ENCODE peak calls at places on chromosome 14, in ten cellular contexts. One of them, this sample, is unnamed.

GRCh38 chr14:55212611-55213010 is 21.2 kb upstream of the DLGAP5 start:
- DNase-seq in GM13976: no peak
- DNase-seq in stimulated activated CD4-positive, alpha-beta T cell treated with anti-CD3 and anti-CD28 coated beads, TNF-alpha, amount 100 ng/mL, for 48 hours: no peak
- DNase-seq in retina: no peak
- DNase-seq in ovary: no peak
- DNase-seq in ELR: no peak
- DNase-seq in stimulated activated CD8-positive, alpha-beta memory T cell treated with anti-CD3 and anti-CD28 coated beads, Interleukin-7, amount 100 ng/mL, for 24 hours: no peak
- DNase-seq in tibial artery: no peak
- DNase-seq in stimulated activated effector memory CD8-positive, alpha-beta T cell treated with anti-CD3 and anti-CD28 coated beads, Interleukin-12 subunit alpha, Interleukin-12 subunit beta, amount 100 ng/mL, for 72 hours: no peak
- DNase-seq in activated CD4-positive, alpha-beta T cell treated with anti-CD3 and anti-CD28 coated beads, Interleukin-2, amount 10 ng/mL, durations not matched to agents 7 days and 5 days: no peak
- DNase-seq in this sample: no peak

GRCh38 chr14:75271514-75271913 is 7.1 kb upstream of the FOS start:
- DNase-seq in GM13976: no peak
- DNase-seq in stimulated activated CD4-positive, alpha-beta T cell treated with anti-CD3 and anti-CD28 coated beads, TNF-alpha, amount 100 ng/mL, for 48 hours: no peak
- DNase-seq in retina: no peak
- DNase-seq in ovary: no peak
- DNase-seq in ELR: no peak
- DNase-seq in stimulated activated CD8-positive, alpha-beta memory T cell treated with anti-CD3 and anti-CD28 coated beads, Interleukin-7, amount 100 ng/mL, for 24 hours: no peak
- DNase-seq in tibial artery: no peak
- DNase-seq in stimulated activated effector memory CD8-positive, alpha-beta T cell treated with anti-CD3 and anti-CD28 coated beads, Interleukin-12 subunit alpha, Interleukin-12 subunit beta, amount 100 ng/mL, for 72 hours: no peak
- DNase-seq in activated CD4-positive, alpha-beta T cell treated with anti-CD3 and anti-CD28 coated beads, Interleukin-2, amount 10 ng/mL, durations not matched to agents 7 days and 5 days: no peak
- DNase-seq in this sample: no peak

GRCh38 chr14:92880851-92881250 is 42.1 kb upstream of the CHGA start:
- DNase-seq in GM13976: no peak
- DNase-seq in stimulated activated CD4-positive, alpha-beta T cell treated with anti-CD3 and anti-CD28 coated beads, TNF-alpha, amount 100 ng/mL, for 48 hours: no peak
- DNase-seq in retina: peak
- DNase-seq in ovary: no peak
- DNase-seq in ELR: peak
- DNase-seq in stimulated activated CD8-positive, alpha-beta memory T cell treated with anti-CD3 and anti-CD28 coated beads, Interleukin-7, amount 100 ng/mL, for 24 hours: no peak
- DNase-seq in tibial artery: no peak
- DNase-seq in stimulated activated effector memory CD8-positive, alpha-beta T cell treated with anti-CD3 and anti-CD28 coated beads, Interleukin-12 subunit alpha, Interleukin-12 subunit beta, amount 100 ng/mL, for 72 hours: no peak
- DNase-seq in activated CD4-positive, alpha-beta T cell treated with anti-CD3 and anti-CD28 coated beads, Interleukin-2, amount 10 ng/mL, durations not matched to agents 7 days and 5 days: no peak
- DNase-seq in this sample: no peak

GRCh38 chr14:61153436-61153835 is 127.7 kb downstream of the TMEM30B start:
- DNase-seq in GM13976: no peak
- DNase-seq in stimulated activated CD4-positive, alpha-beta T cell treated with anti-CD3 and anti-CD28 coated beads, TNF-alpha, amount 100 ng/mL, for 48 hours: no peak
- DNase-seq in retina: peak
- DNase-seq in ovary: no peak
- DNase-seq in ELR: no peak
- DNase-seq in stimulated activated CD8-positive, alpha-beta memory T cell treated with anti-CD3 and anti-CD28 coated beads, Interleukin-7, amount 100 ng/mL, for 24 hours: no peak
- DNase-seq in tibial artery: no peak
- DNase-seq in stimulated activated effector memory CD8-positive, alpha-beta T cell treated with anti-CD3 and anti-CD28 coated beads, Interleukin-12 subunit alpha, Interleukin-12 subunit beta, amount 100 ng/mL, for 72 hours: no peak
- DNase-seq in activated CD4-positive, alpha-beta T cell treated with anti-CD3 and anti-CD28 coated beads, Interleukin-2, amount 10 ng/mL, durations not matched to agents 7 days and 5 days: no peak
- DNase-seq in this sample: no peak

GRCh38 chr14:72169521-72169920 is 237.3 kb downstream of the RGS6 start:
- DNase-seq in GM13976: no peak
- DNase-seq in stimulated activated CD4-positive, alpha-beta T cell treated with anti-CD3 and anti-CD28 coated beads, TNF-alpha, amount 100 ng/mL, for 48 hours: no peak
- DNase-seq in retina: no peak
- DNase-seq in ovary: no peak
- DNase-seq in ELR: peak
- DNase-seq in stimulated activated CD8-positive, alpha-beta memory T cell treated with anti-CD3 and anti-CD28 coated beads, Interleukin-7, amount 100 ng/mL, for 24 hours: no peak
- DNase-seq in tibial artery: no peak
- DNase-seq in stimulated activated effector memory CD8-positive, alpha-beta T cell treated with anti-CD3 and anti-CD28 coated beads, Interleukin-12 subunit alpha, Interleukin-12 subunit beta, amount 100 ng/mL, for 72 hours: no peak
- DNase-seq in activated CD4-positive, alpha-beta T cell treated with anti-CD3 and anti-CD28 coated beads, Interleukin-2, amount 10 ng/mL, durations not matched to agents 7 days and 5 days: no peak
- DNase-seq in this sample: no peak

GRCh38 chr14:99511421-99512109 is 30.4 kb downstream of the CCNK start:
- DNase-seq in GM13976: no peak
- DNase-seq in stimulated activated CD4-positive, alpha-beta T cell treated with anti-CD3 and anti-CD28 coated beads, TNF-alpha, amount 100 ng/mL, for 48 hours: no peak
- DNase-seq in retina: peak
- DNase-seq in ovary: peak
- DNase-seq in ELR: no peak
- DNase-seq in stimulated activated CD8-positive, alpha-beta memory T cell treated with anti-CD3 and anti-CD28 coated beads, Interleukin-7, amount 100 ng/mL, for 24 hours: no peak
- DNase-seq in tibial artery: no peak
- DNase-seq in stimulated activated effector memory CD8-positive, alpha-beta T cell treated with anti-CD3 and anti-CD28 coated beads, Interleukin-12 subunit alpha, Interleukin-12 subunit beta, amount 100 ng/mL, for 72 hours: no peak
- DNase-seq in activated CD4-positive, alpha-beta T cell treated with anti-CD3 and anti-CD28 coated beads, Interleukin-2, amount 10 ng/mL, durations not matched to agents 7 days and 5 days: no peak
- DNase-seq in this sample: no peak

GRCh38 chr14:73752297-73752992 is 38.3 kb upstream of the PNMA1 start:
- DNase-seq in GM13976: no peak
- DNase-seq in stimulated activated CD4-positive, alpha-beta T cell treated with anti-CD3 and anti-CD28 coated beads, TNF-alpha, amount 100 ng/mL, for 48 hours: no peak
- DNase-seq in retina: no peak
- DNase-seq in ovary: peak
- DNase-seq in ELR: no peak
- DNase-seq in stimulated activated CD8-positive, alpha-beta memory T cell treated with anti-CD3 and anti-CD28 coated beads, Interleukin-7, amount 100 ng/mL, for 24 hours: no peak
- DNase-seq in tibial artery: peak
- DNase-seq in stimulated activated effector memory CD8-positive, alpha-beta T cell treated with anti-CD3 and anti-CD28 coated beads, Interleukin-12 subunit alpha, Interleukin-12 subunit beta, amount 100 ng/mL, for 72 hours: no peak
- DNase-seq in activated CD4-positive, alpha-beta T cell treated with anti-CD3 and anti-CD28 coated beads, Interleukin-2, amount 10 ng/mL, durations not matched to agents 7 days and 5 days: peak
- DNase-seq in this sample: no peak

GRCh38 chr14:23209651-23210423 is 26.4 kb upstream of the SLC7A8 start:
- DNase-seq in GM13976: no peak
- DNase-seq in stimulated activated CD4-positive, alpha-beta T cell treated with anti-CD3 and anti-CD28 coated beads, TNF-alpha, amount 100 ng/mL, for 48 hours: no peak
- DNase-seq in retina: peak
- DNase-seq in ovary: no peak
- DNase-seq in ELR: peak
- DNase-seq in stimulated activated CD8-positive, alpha-beta memory T cell treated with anti-CD3 and anti-CD28 coated beads, Interleukin-7, amount 100 ng/mL, for 24 hours: no peak
- DNase-seq in tibial artery: no peak
- DNase-seq in stimulated activated effector memory CD8-positive, alpha-beta T cell treated with anti-CD3 and anti-CD28 coated beads, Interleukin-12 subunit alpha, Interleukin-12 subunit beta, amount 100 ng/mL, for 72 hours: no peak
- DNase-seq in activated CD4-positive, alpha-beta T cell treated with anti-CD3 and anti-CD28 coated beads, Interleukin-2, amount 10 ng/mL, durations not matched to agents 7 days and 5 days: no peak
- DNase-seq in this sample: no peak

GRCh38 chr14:63922696-63923421 is 70.1 kb downstream of the SYNE2 start:
- DNase-seq in GM13976: peak
- DNase-seq in stimulated activated CD4-positive, alpha-beta T cell treated with anti-CD3 and anti-CD28 coated beads, TNF-alpha, amount 100 ng/mL, for 48 hours: no peak
- DNase-seq in retina: no peak
- DNase-seq in ovary: no peak
- DNase-seq in ELR: no peak
- DNase-seq in stimulated activated CD8-positive, alpha-beta memory T cell treated with anti-CD3 and anti-CD28 coated beads, Interleukin-7, amount 100 ng/mL, for 24 hours: no peak
- DNase-seq in tibial artery: no peak
- DNase-seq in stimulated activated effector memory CD8-positive, alpha-beta T cell treated with anti-CD3 and anti-CD28 coated beads, Interleukin-12 subunit alpha, Interleukin-12 subunit beta, amount 100 ng/mL, for 72 hours: no peak
- DNase-seq in activated CD4-positive, alpha-beta T cell treated with anti-CD3 and anti-CD28 coated beads, Interleukin-2, amount 10 ng/mL, durations not matched to agents 7 days and 5 days: no peak
- DNase-seq in this sample: no peak

GRCh38 chr14:78319411-78319810 is 149.2 kb downstream of the NRXN3 start:
- DNase-seq in GM13976: no peak
- DNase-seq in stimulated activated CD4-positive, alpha-beta T cell treated with anti-CD3 and anti-CD28 coated beads, TNF-alpha, amount 100 ng/mL, for 48 hours: no peak
- DNase-seq in retina: no peak
- DNase-seq in ovary: no peak
- DNase-seq in ELR: no peak
- DNase-seq in stimulated activated CD8-positive, alpha-beta memory T cell treated with anti-CD3 and anti-CD28 coated beads, Interleukin-7, amount 100 ng/mL, for 24 hours: no peak
- DNase-seq in tibial artery: no peak
- DNase-seq in stimulated activated effector memory CD8-positive, alpha-beta T cell treated with anti-CD3 and anti-CD28 coated beads, Interleukin-12 subunit alpha, Interleukin-12 subunit beta, amount 100 ng/mL, for 72 hours: no peak
- DNase-seq in activated CD4-positive, alpha-beta T cell treated with anti-CD3 and anti-CD28 coated beads, Interleukin-2, amount 10 ng/mL, durations not matched to agents 7 days and 5 days: no peak
- DNase-seq in this sample: no peak

GRCh38 chr14:68255697-68256178 is 436.2 kb downstream of the RAD51B start:
- DNase-seq in GM13976: no peak
- DNase-seq in stimulated activated CD4-positive, alpha-beta T cell treated with anti-CD3 and anti-CD28 coated beads, TNF-alpha, amount 100 ng/mL, for 48 hours: no peak
- DNase-seq in retina: no peak
- DNase-seq in ovary: no peak
- DNase-seq in ELR: peak
- DNase-seq in stimulated activated CD8-positive, alpha-beta memory T cell treated with anti-CD3 and anti-CD28 coated beads, Interleukin-7, amount 100 ng/mL, for 24 hours: no peak
- DNase-seq in tibial artery: no peak
- DNase-seq in stimulated activated effector memory CD8-positive, alpha-beta T cell treated with anti-CD3 and anti-CD28 coated beads, Interleukin-12 subunit alpha, Interleukin-12 subunit beta, amount 100 ng/mL, for 72 hours: no peak
- DNase-seq in activated CD4-positive, alpha-beta T cell treated with anti-CD3 and anti-CD28 coated beads, Interleukin-2, amount 10 ng/mL, durations not matched to agents 7 days and 5 days: no peak
- DNase-seq in this sample: no peak

GRCh38 chr14:51564460-51564859 is 87.2 kb upstream of the FRMD6 start:
- DNase-seq in GM13976: no peak
- DNase-seq in stimulated activated CD4-positive, alpha-beta T cell treated with anti-CD3 and anti-CD28 coated beads, TNF-alpha, amount 100 ng/mL, for 48 hours: no peak
- DNase-seq in retina: peak
- DNase-seq in ovary: no peak
- DNase-seq in ELR: no peak
- DNase-seq in stimulated activated CD8-positive, alpha-beta memory T cell treated with anti-CD3 and anti-CD28 coated beads, Interleukin-7, amount 100 ng/mL, for 24 hours: no peak
- DNase-seq in tibial artery: no peak
- DNase-seq in stimulated activated effector memory CD8-positive, alpha-beta T cell treated with anti-CD3 and anti-CD28 coated beads, Interleukin-12 subunit alpha, Interleukin-12 subunit beta, amount 100 ng/mL, for 72 hours: no peak
- DNase-seq in activated CD4-positive, alpha-beta T cell treated with anti-CD3 and anti-CD28 coated beads, Interleukin-2, amount 10 ng/mL, durations not matched to agents 7 days and 5 days: no peak
- DNase-seq in this sample: no peak

GRCh38 chr14:33551963-33552362 is 398.9 kb downstream of the EGLN3 start:
- DNase-seq in GM13976: no peak
- DNase-seq in stimulated activated CD4-positive, alpha-beta T cell treated with anti-CD3 and anti-CD28 coated beads, TNF-alpha, amount 100 ng/mL, for 48 hours: no peak
- DNase-seq in retina: no peak
- DNase-seq in ovary: no peak
- DNase-seq in ELR: no peak
- DNase-seq in stimulated activated CD8-positive, alpha-beta memory T cell treated with anti-CD3 and anti-CD28 coated beads, Interleukin-7, amount 100 ng/mL, for 24 hours: no peak
- DNase-seq in tibial artery: no peak
- DNase-seq in stimulated activated effector memory CD8-positive, alpha-beta T cell treated with anti-CD3 and anti-CD28 coated beads, Interleukin-12 subunit alpha, Interleukin-12 subunit beta, amount 100 ng/mL, for 72 hours: no peak
- DNase-seq in activated CD4-positive, alpha-beta T cell treated with anti-CD3 and anti-CD28 coated beads, Interleukin-2, amount 10 ng/mL, durations not matched to agents 7 days and 5 days: no peak
- DNase-seq in this sample: no peak

GRCh38 chr14:53509227-53509822 is 356.2 kb upstream of the DDHD1 start:
- DNase-seq in GM13976: no peak
- DNase-seq in stimulated activated CD4-positive, alpha-beta T cell treated with anti-CD3 and anti-CD28 coated beads, TNF-alpha, amount 100 ng/mL, for 48 hours: no peak
- DNase-seq in retina: no peak
- DNase-seq in ovary: peak
- DNase-seq in ELR: peak
- DNase-seq in stimulated activated CD8-positive, alpha-beta memory T cell treated with anti-CD3 and anti-CD28 coated beads, Interleukin-7, amount 100 ng/mL, for 24 hours: no peak
- DNase-seq in tibial artery: peak
- DNase-seq in stimulated activated effector memory CD8-positive, alpha-beta T cell treated with anti-CD3 and anti-CD28 coated beads, Interleukin-12 subunit alpha, Interleukin-12 subunit beta, amount 100 ng/mL, for 72 hours: no peak
- DNase-seq in activated CD4-positive, alpha-beta T cell treated with anti-CD3 and anti-CD28 coated beads, Interleukin-2, amount 10 ng/mL, durations not matched to agents 7 days and 5 days: no peak
- DNase-seq in this sample: no peak

GRCh38 chr14:21300892-21301291 is 21.0 kb downstream of the RPGRIP1 start:
- DNase-seq in GM13976: peak
- DNase-seq in stimulated activated CD4-positive, alpha-beta T cell treated with anti-CD3 and anti-CD28 coated beads, TNF-alpha, amount 100 ng/mL, for 48 hours: no peak
- DNase-seq in retina: peak
- DNase-seq in ovary: no peak
- DNase-seq in ELR: peak
- DNase-seq in stimulated activated CD8-positive, alpha-beta memory T cell treated with anti-CD3 and anti-CD28 coated beads, Interleukin-7, amount 100 ng/mL, for 24 hours: no peak
- DNase-seq in tibial artery: no peak
- DNase-seq in stimulated activated effector memory CD8-positive, alpha-beta T cell treated with anti-CD3 and anti-CD28 coated beads, Interleukin-12 subunit alpha, Interleukin-12 subunit beta, amount 100 ng/mL, for 72 hours: peak
- DNase-seq in activated CD4-positive, alpha-beta T cell treated with anti-CD3 and anti-CD28 coated beads, Interleukin-2, amount 10 ng/mL, durations not matched to agents 7 days and 5 days: peak
- DNase-seq in this sample: peak

GRCh38 chr14:102140027-102140749 is 491 bp downstream of the WDR20 start:
- DNase-seq in GM13976: peak
- DNase-seq in stimulated activated CD4-positive, alpha-beta T cell treated with anti-CD3 and anti-CD28 coated beads, TNF-alpha, amount 100 ng/mL, for 48 hours: no peak
- DNase-seq in retina: peak
- DNase-seq in ovary: no peak
- DNase-seq in ELR: peak
- DNase-seq in stimulated activated CD8-positive, alpha-beta memory T cell treated with anti-CD3 and anti-CD28 coated beads, Interleukin-7, amount 100 ng/mL, for 24 hours: peak
- DNase-seq in tibial artery: peak
- DNase-seq in stimulated activated effector memory CD8-positive, alpha-beta T cell treated with anti-CD3 and anti-CD28 coated beads, Interleukin-12 subunit alpha, Interleukin-12 subunit beta, amount 100 ng/mL, for 72 hours: peak
- DNase-seq in activated CD4-positive, alpha-beta T cell treated with anti-CD3 and anti-CD28 coated beads, Interleukin-2, amount 10 ng/mL, durations not matched to agents 7 days and 5 days: peak
- DNase-seq in this sample: peak

GRCh38 chr14:86055512-86055911 is 525.6 kb downstream of the FLRT2 start:
- DNase-seq in GM13976: no peak
- DNase-seq in stimulated activated CD4-positive, alpha-beta T cell treated with anti-CD3 and anti-CD28 coated beads, TNF-alpha, amount 100 ng/mL, for 48 hours: no peak
- DNase-seq in retina: no peak
- DNase-seq in ovary: no peak
- DNase-seq in ELR: peak
- DNase-seq in stimulated activated CD8-positive, alpha-beta memory T cell treated with anti-CD3 and anti-CD28 coated beads, Interleukin-7, amount 100 ng/mL, for 24 hours: no peak
- DNase-seq in tibial artery: no peak
- DNase-seq in stimulated activated effector memory CD8-positive, alpha-beta T cell treated with anti-CD3 and anti-CD28 coated beads, Interleukin-12 subunit alpha, Interleukin-12 subunit beta, amount 100 ng/mL, for 72 hours: no peak
- DNase-seq in activated CD4-positive, alpha-beta T cell treated with anti-CD3 and anti-CD28 coated beads, Interleukin-2, amount 10 ng/mL, durations not matched to agents 7 days and 5 days: no peak
- DNase-seq in this sample: no peak

GRCh38 chr14:88492272-88493089 is 62.3 kb downstream of the PTPN21 start:
- DNase-seq in GM13976: peak
- DNase-seq in stimulated activated CD4-positive, alpha-beta T cell treated with anti-CD3 and anti-CD28 coated beads, TNF-alpha, amount 100 ng/mL, for 48 hours: peak
- DNase-seq in retina: peak
- DNase-seq in ovary: peak
- DNase-seq in ELR: peak
- DNase-seq in stimulated activated CD8-positive, alpha-beta memory T cell treated with anti-CD3 and anti-CD28 coated beads, Interleukin-7, amount 100 ng/mL, for 24 hours: peak
- DNase-seq in tibial artery: peak
- DNase-seq in stimulated activated effector memory CD8-positive, alpha-beta T cell treated with anti-CD3 and anti-CD28 coated beads, Interleukin-12 subunit alpha, Interleukin-12 subunit beta, amount 100 ng/mL, for 72 hours: peak
- DNase-seq in activated CD4-positive, alpha-beta T cell treated with anti-CD3 and anti-CD28 coated beads, Interleukin-2, amount 10 ng/mL, durations not matched to agents 7 days and 5 days: peak
- DNase-seq in this sample: peak

GRCh38 chr14:95667251-95667693 is 19.0 kb upstream of the TCL1B start:
- DNase-seq in GM13976: no peak
- DNase-seq in stimulated activated CD4-positive, alpha-beta T cell treated with anti-CD3 and anti-CD28 coated beads, TNF-alpha, amount 100 ng/mL, for 48 hours: no peak
- DNase-seq in retina: no peak
- DNase-seq in ovary: no peak
- DNase-seq in ELR: no peak
- DNase-seq in stimulated activated CD8-positive, alpha-beta memory T cell treated with anti-CD3 and anti-CD28 coated beads, Interleukin-7, amount 100 ng/mL, for 24 hours: no peak
- DNase-seq in tibial artery: no peak
- DNase-seq in stimulated activated effector memory CD8-positive, alpha-beta T cell treated with anti-CD3 and anti-CD28 coated beads, Interleukin-12 subunit alpha, Interleukin-12 subunit beta, amount 100 ng/mL, for 72 hours: no peak
- DNase-seq in activated CD4-positive, alpha-beta T cell treated with anti-CD3 and anti-CD28 coated beads, Interleukin-2, amount 10 ng/mL, durations not matched to agents 7 days and 5 days: no peak
- DNase-seq in this sample: no peak

GRCh38 chr14:85071447-85071846 is 458.5 kb upstream of the FLRT2 start:
- DNase-seq in GM13976: no peak
- DNase-seq in stimulated activated CD4-positive, alpha-beta T cell treated with anti-CD3 and anti-CD28 coated beads, TNF-alpha, amount 100 ng/mL, for 48 hours: no peak
- DNase-seq in retina: no peak
- DNase-seq in ovary: no peak
- DNase-seq in ELR: no peak
- DNase-seq in stimulated activated CD8-positive, alpha-beta memory T cell treated with anti-CD3 and anti-CD28 coated beads, Interleukin-7, amount 100 ng/mL, for 24 hours: no peak
- DNase-seq in tibial artery: no peak
- DNase-seq in stimulated activated effector memory CD8-positive, alpha-beta T cell treated with anti-CD3 and anti-CD28 coated beads, Interleukin-12 subunit alpha, Interleukin-12 subunit beta, amount 100 ng/mL, for 72 hours: no peak
- DNase-seq in activated CD4-positive, alpha-beta T cell treated with anti-CD3 and anti-CD28 coated beads, Interleukin-2, amount 10 ng/mL, durations not matched to agents 7 days and 5 days: no peak
- DNase-seq in this sample: no peak

GRCh38 chr14:92615451-92615850 is 101.9 kb downstream of the RIN3 start:
- DNase-seq in GM13976: peak
- DNase-seq in stimulated activated CD4-positive, alpha-beta T cell treated with anti-CD3 and anti-CD28 coated beads, TNF-alpha, amount 100 ng/mL, for 48 hours: no peak
- DNase-seq in retina: no peak
- DNase-seq in ovary: no peak
- DNase-seq in ELR: no peak
- DNase-seq in stimulated activated CD8-positive, alpha-beta memory T cell treated with anti-CD3 and anti-CD28 coated beads, Interleukin-7, amount 100 ng/mL, for 24 hours: peak
- DNase-seq in tibial artery: no peak
- DNase-seq in stimulated activated effector memory CD8-positive, alpha-beta T cell treated with anti-CD3 and anti-CD28 coated beads, Interleukin-12 subunit alpha, Interleukin-12 subunit beta, amount 100 ng/mL, for 72 hours: peak
- DNase-seq in activated CD4-positive, alpha-beta T cell treated with anti-CD3 and anti-CD28 coated beads, Interleukin-2, amount 10 ng/mL, durations not matched to agents 7 days and 5 days: peak
- DNase-seq in this sample: peak

GRCh38 chr14:50855558-50855957 is 16.3 kb upstream of the ABHD12B start:
- DNase-seq in GM13976: no peak
- DNase-seq in stimulated activated CD4-positive, alpha-beta T cell treated with anti-CD3 and anti-CD28 coated beads, TNF-alpha, amount 100 ng/mL, for 48 hours: no peak
- DNase-seq in retina: no peak
- DNase-seq in ovary: no peak
- DNase-seq in ELR: peak
- DNase-seq in stimulated activated CD8-positive, alpha-beta memory T cell treated with anti-CD3 and anti-CD28 coated beads, Interleukin-7, amount 100 ng/mL, for 24 hours: no peak
- DNase-seq in tibial artery: no peak
- DNase-seq in stimulated activated effector memory CD8-positive, alpha-beta T cell treated with anti-CD3 and anti-CD28 coated beads, Interleukin-12 subunit alpha, Interleukin-12 subunit beta, amount 100 ng/mL, for 72 hours: no peak
- DNase-seq in activated CD4-positive, alpha-beta T cell treated with anti-CD3 and anti-CD28 coated beads, Interleukin-2, amount 10 ng/mL, durations not matched to agents 7 days and 5 days: no peak
- DNase-seq in this sample: no peak

GRCh38 chr14:101082036-101082435 is 178.5 kb upstream of the RTL1 start:
- DNase-seq in GM13976: no peak
- DNase-seq in stimulated activated CD4-positive, alpha-beta T cell treated with anti-CD3 and anti-CD28 coated beads, TNF-alpha, amount 100 ng/mL, for 48 hours: no peak
- DNase-seq in retina: no peak
- DNase-seq in ovary: no peak
- DNase-seq in ELR: no peak
- DNase-seq in stimulated activated CD8-positive, alpha-beta memory T cell treated with anti-CD3 and anti-CD28 coated beads, Interleukin-7, amount 100 ng/mL, for 24 hours: no peak
- DNase-seq in tibial artery: no peak
- DNase-seq in stimulated activated effector memory CD8-positive, alpha-beta T cell treated with anti-CD3 and anti-CD28 coated beads, Interleukin-12 subunit alpha, Interleukin-12 subunit beta, amount 100 ng/mL, for 72 hours: no peak
- DNase-seq in activated CD4-positive, alpha-beta T cell treated with anti-CD3 and anti-CD28 coated beads, Interleukin-2, amount 10 ng/mL, durations not matched to agents 7 days and 5 days: no peak
- DNase-seq in this sample: no peak

GRCh38 chr14:24710403-24711063 is 76.5 kb upstream of the GZMB start:
- DNase-seq in GM13976: peak
- DNase-seq in stimulated activated CD4-positive, alpha-beta T cell treated with anti-CD3 and anti-CD28 coated beads, TNF-alpha, amount 100 ng/mL, for 48 hours: no peak
- DNase-seq in retina: peak
- DNase-seq in ovary: peak
- DNase-seq in ELR: peak
- DNase-seq in stimulated activated CD8-positive, alpha-beta memory T cell treated with anti-CD3 and anti-CD28 coated beads, Interleukin-7, amount 100 ng/mL, for 24 hours: peak
- DNase-seq in tibial artery: peak
- DNase-seq in stimulated activated effector memory CD8-positive, alpha-beta T cell treated with anti-CD3 and anti-CD28 coated beads, Interleukin-12 subunit alpha, Interleukin-12 subunit beta, amount 100 ng/mL, for 72 hours: peak
- DNase-seq in activated CD4-positive, alpha-beta T cell treated with anti-CD3 and anti-CD28 coated beads, Interleukin-2, amount 10 ng/mL, durations not matched to agents 7 days and 5 days: peak
- DNase-seq in this sample: no peak

GRCh38 chr14:105030194-105030593 is 9.3 kb upstream of the CDCA4 start:
- DNase-seq in GM13976: no peak
- DNase-seq in stimulated activated CD4-positive, alpha-beta T cell treated with anti-CD3 and anti-CD28 coated beads, TNF-alpha, amount 100 ng/mL, for 48 hours: no peak
- DNase-seq in retina: no peak
- DNase-seq in ovary: no peak
- DNase-seq in ELR: no peak
- DNase-seq in stimulated activated CD8-positive, alpha-beta memory T cell treated with anti-CD3 and anti-CD28 coated beads, Interleukin-7, amount 100 ng/mL, for 24 hours: no peak
- DNase-seq in tibial artery: no peak
- DNase-seq in stimulated activated effector memory CD8-positive, alpha-beta T cell treated with anti-CD3 and anti-CD28 coated beads, Interleukin-12 subunit alpha, Interleukin-12 subunit beta, amount 100 ng/mL, for 72 hours: no peak
- DNase-seq in activated CD4-positive, alpha-beta T cell treated with anti-CD3 and anti-CD28 coated beads, Interleukin-2, amount 10 ng/mL, durations not matched to agents 7 days and 5 days: no peak
- DNase-seq in this sample: no peak

GRCh38 chr14:55832122-55832911 is 252.3 kb downstream of the KTN1 start:
- DNase-seq in GM13976: no peak
- DNase-seq in stimulated activated CD4-positive, alpha-beta T cell treated with anti-CD3 and anti-CD28 coated beads, TNF-alpha, amount 100 ng/mL, for 48 hours: no peak
- DNase-seq in retina: no peak
- DNase-seq in ovary: no peak
- DNase-seq in ELR: peak
- DNase-seq in stimulated activated CD8-positive, alpha-beta memory T cell treated with anti-CD3 and anti-CD28 coated beads, Interleukin-7, amount 100 ng/mL, for 24 hours: no peak
- DNase-seq in tibial artery: no peak
- DNase-seq in stimulated activated effector memory CD8-positive, alpha-beta T cell treated with anti-CD3 and anti-CD28 coated beads, Interleukin-12 subunit alpha, Interleukin-12 subunit beta, amount 100 ng/mL, for 72 hours: no peak
- DNase-seq in activated CD4-positive, alpha-beta T cell treated with anti-CD3 and anti-CD28 coated beads, Interleukin-2, amount 10 ng/mL, durations not matched to agents 7 days and 5 days: no peak
- DNase-seq in this sample: no peak

GRCh38 chr14:100734031-100734990 is 7.6 kb downstream of the DLK1 start:
- DNase-seq in GM13976: no peak
- DNase-seq in stimulated activated CD4-positive, alpha-beta T cell treated with anti-CD3 and anti-CD28 coated beads, TNF-alpha, amount 100 ng/mL, for 48 hours: no peak
- DNase-seq in retina: no peak
- DNase-seq in ovary: no peak
- DNase-seq in ELR: no peak
- DNase-seq in stimulated activated CD8-positive, alpha-beta memory T cell treated with anti-CD3 and anti-CD28 coated beads, Interleukin-7, amount 100 ng/mL, for 24 hours: no peak
- DNase-seq in tibial artery: no peak
- DNase-seq in stimulated activated effector memory CD8-positive, alpha-beta T cell treated with anti-CD3 and anti-CD28 coated beads, Interleukin-12 subunit alpha, Interleukin-12 subunit beta, amount 100 ng/mL, for 72 hours: no peak
- DNase-seq in activated CD4-positive, alpha-beta T cell treated with anti-CD3 and anti-CD28 coated beads, Interleukin-2, amount 10 ng/mL, durations not matched to agents 7 days and 5 days: no peak
- DNase-seq in this sample: no peak

GRCh38 chr14:28831126-28831525 is 64.5 kb downstream of the FOXG1 start:
- DNase-seq in GM13976: peak
- DNase-seq in stimulated activated CD4-positive, alpha-beta T cell treated with anti-CD3 and anti-CD28 coated beads, TNF-alpha, amount 100 ng/mL, for 48 hours: no peak
- DNase-seq in retina: no peak
- DNase-seq in ovary: no peak
- DNase-seq in ELR: peak
- DNase-seq in stimulated activated CD8-positive, alpha-beta memory T cell treated with anti-CD3 and anti-CD28 coated beads, Interleukin-7, amount 100 ng/mL, for 24 hours: no peak
- DNase-seq in tibial artery: no peak
- DNase-seq in stimulated activated effector memory CD8-positive, alpha-beta T cell treated with anti-CD3 and anti-CD28 coated beads, Interleukin-12 subunit alpha, Interleukin-12 subunit beta, amount 100 ng/mL, for 72 hours: no peak
- DNase-seq in activated CD4-positive, alpha-beta T cell treated with anti-CD3 and anti-CD28 coated beads, Interleukin-2, amount 10 ng/mL, durations not matched to agents 7 days and 5 days: no peak
- DNase-seq in this sample: peak

This sample was measured in GM06990.